ENCODE peak calls at places on chromosomes 12 and 14, in nine cellular contexts. R is ELF-1, A is Calu3, B is SK-MEL-5, S is AML-193, F is NCI-H1092 treated with DMSO at 0.1 percent for 48 hours, Z is cardiac fibroblast, D is non-pigmented ciliary epithelial cell, E is T-cell. M is an unnamed sample.

GRCh38 chr14:96235426-96235825 is 20.6 kb upstream of the BDKRB1 start:
- DNase-seq in D (no peak), S (no peak), B (no peak), E (no peak), R (no peak), Z (no peak), A (no peak), F (no peak), M (no peak)

GRCh38 chr14:67457782-67458181 is 30.7 kb downstream of the TMEM229B start:
- DNase-seq in F (no peak), B (no peak), S (no peak), Z (no peak), R (peak), E (no peak), A (no peak), D (no peak), M (no peak)

GRCh38 chr14:82075566-82075965 is 541.9 kb upstream of the SEL1L start:
- DNase-seq in Z (no peak), F (no peak), B (peak), D (no peak), S (no peak), R (peak), E (no peak), A (no peak), M (no peak)

GRCh38 chr14:95520346-95520745 is 3.9 kb upstream of the SYNE3 start:
- DNase-seq in F (no peak), R (no peak), A (no peak), Z (no peak), D (no peak), B (no peak), S (peak), E (no peak), M (no peak)

GRCh38 chr14:64707661-64708060 is 3.4 kb downstream of the PLEKHG3 start:
- DNase-seq in A (peak), Z (peak), F (no peak), D (peak), B (no peak), S (peak), R (no peak), E (no peak), M (peak)

GRCh38 chr12:27914956-27915355 is 57.6 kb downstream of the PTHLH start:
- DNase-seq in Z (no peak), A (no peak), R (no peak), D (no peak), E (no peak), B (no peak), F (peak), S (no peak), M (no peak)

GRCh38 chr12:74317078-74317581 is 220.5 kb upstream of the ATXN7L3B start:
- DNase-seq in S (no peak), E (no peak), D (peak), R (peak), Z (peak), F (peak), A (peak), B (peak), M (peak)

GRCh38 chr12:9725471-9725870 is 7.4 kb downstream of the CLECL1 start:
- DNase-seq in S (no peak), E (no peak), Z (no peak), F (no peak), B (no peak), D (no peak), R (no peak), A (no peak), M (no peak)

GRCh38 chr14:100526057-100526456 is 61.2 kb downstream of the BEGAIN start:
- DNase-seq in F (no peak), E (no peak), S (no peak), R (no peak), B (no peak), A (no peak), D (no peak), Z (no peak), M (no peak)

GRCh38 chr12:27463826-27464554 is 17.5 kb downstream of the SMCO2 start:
- DNase-seq in B (no peak), F (no peak), R (no peak), D (no peak), Z (peak), A (no peak), E (no peak), S (no peak), M (no peak)

GRCh38 chr12:6821674-6822433 is at the start of gene GPR162:
- DNase-seq in E (no peak), S (peak), F (peak), A (no peak), R (peak), B (no peak), D (no peak), Z (peak), M (peak)

GRCh38 chr12:93080452-93080851 is 151.4 kb upstream of the EEA1 start:
- DNase-seq in R (peak), D (no peak), S (no peak), A (no peak), B (no peak), Z (no peak), E (no peak), F (no peak), M (no peak)

GRCh38 chr12:76552343-76552938 is 7.1 kb downstream of the OSBPL8 start:
- DNase-seq in D (no peak), R (no peak), E (no peak), F (no peak), A (no peak), Z (peak), S (no peak), B (no peak), M (peak)

GRCh38 chr12:78457951-78458350 is 406.6 kb upstream of the SYT1 start:
- DNase-seq in R (no peak), E (no peak), D (peak), F (no peak), Z (no peak), B (no peak), S (peak), A (no peak), M (peak)

GRCh38 chr12:51814311-51815088 is 34.0 kb downstream of the FIGNL2 start:
- DNase-seq in F (peak), R (peak), S (peak), B (peak), Z (peak), E (peak), A (peak), D (no peak), M (peak)

GRCh38 chr14:22646570-22647254 is 2.6 kb upstream of the OR6J1 start:
- DNase-seq in Z (peak), S (peak), E (no peak), D (no peak), A (no peak), B (peak), F (no peak), R (no peak), M (peak)

GRCh38 chr12:54364413-54364812 is at the start of gene GPR84:
- DNase-seq in F (no peak), B (no peak), S (peak), Z (no peak), D (no peak), R (no peak), A (no peak), E (no peak), M (no peak)

GRCh38 chr14:68693926-68694325 is 98.9 kb downstream of the ZFP36L1 start:
- DNase-seq in A (no peak), R (no peak), F (no peak), S (no peak), D (no peak), B (no peak), Z (no peak), E (no peak), M (no peak)

GRCh38 chr12:51777457-51777856 is 71.1 kb downstream of the FIGNL2 start:
- DNase-seq in S (no peak), F (no peak), Z (no peak), D (no peak), E (no peak), R (no peak), A (no peak), B (no peak), M (no peak)

GRCh38 chr14:22977684-22978486 is 4.5 kb downstream of the AJUBA start:
- DNase-seq in D (no peak), Z (peak), S (no peak), B (no peak), F (no peak), E (no peak), R (peak), A (peak), M (peak)

M was measured in astrocyte of the spinal cord.